ENCODE peak calls at places on chromosomes 6 and 20, in four cellular contexts. One of them, this sample, is unnamed.

GRCh38 chr6:41071501-41071922 is 644 bp downstream of the OARD1 start:
- DNase-seq in PC-9: no peak
- DNase-seq in ascending aorta: no peak
- DNase-seq in AG04450: no peak
- DNase-seq in this sample: no peak

GRCh38 chr6:89615882-89616281 is 22.7 kb downstream of the LYRM2 start:
- DNase-seq in PC-9: no peak
- DNase-seq in ascending aorta: no peak
- DNase-seq in AG04450: no peak
- DNase-seq in this sample: no peak

GRCh38 chr20:17627101-17627950 is 54.7 kb downstream of the RRBP1 start:
- DNase-seq in PC-9: no peak
- DNase-seq in ascending aorta: no peak
- DNase-seq in AG04450: no peak
- DNase-seq in this sample: no peak

GRCh38 chr6:117232191-117232590 is 33.2 kb upstream of the VGLL2 start:
- DNase-seq in PC-9: no peak
- DNase-seq in ascending aorta: no peak
- DNase-seq in AG04450: no peak
- DNase-seq in this sample: no peak

GRCh38 chr6:132410840-132411239 is 9.6 kb upstream of the MOXD1 start:
- DNase-seq in PC-9: no peak
- DNase-seq in ascending aorta: no peak
- DNase-seq in AG04450: no peak
- DNase-seq in this sample: no peak

GRCh38 chr6:14412026-14412425 is 294.5 kb downstream of the CD83 start:
- DNase-seq in PC-9: no peak
- DNase-seq in ascending aorta: no peak
- DNase-seq in AG04450: no peak
- DNase-seq in this sample: no peak

GRCh38 chr6:108452725-108453195 is 108.0 kb upstream of the FOXO3 start:
- DNase-seq in PC-9: no peak
- DNase-seq in ascending aorta: no peak
- DNase-seq in AG04450: no peak
- DNase-seq in this sample: no peak

GRCh38 chr6:135162678-135163439 is 18.2 kb upstream of the MYB start:
- DNase-seq in PC-9: peak
- DNase-seq in ascending aorta: no peak
- DNase-seq in AG04450: no peak
- DNase-seq in this sample: no peak

GRCh38 chr20:60066438-60066823 is 108.2 kb downstream of the CDH26 start:
- DNase-seq in PC-9: no peak
- DNase-seq in ascending aorta: no peak
- DNase-seq in AG04450: no peak
- DNase-seq in this sample: no peak

GRCh38 chr6:21998539-21998938 is 298.3 kb downstream of the PRL start:
- DNase-seq in PC-9: no peak
- DNase-seq in ascending aorta: no peak
- DNase-seq in AG04450: no peak
- DNase-seq in this sample: no peak

GRCh38 chr6:149990672-149991402 is 27.1 kb downstream of the ULBP1 start:
- DNase-seq in PC-9: no peak
- DNase-seq in ascending aorta: no peak
- DNase-seq in AG04450: no peak
- DNase-seq in this sample: peak

GRCh38 chr6:62775427-62776022 is 435.7 kb upstream of the FKBP1C start:
- DNase-seq in PC-9: no peak
- DNase-seq in ascending aorta: no peak
- DNase-seq in AG04450: no peak
- DNase-seq in this sample: no peak

GRCh38 chr6:5208491-5208890 is 52.3 kb downstream of the LYRM4 start:
- DNase-seq in PC-9: no peak
- DNase-seq in ascending aorta: no peak
- DNase-seq in AG04450: no peak
- DNase-seq in this sample: no peak

GRCh38 chr6:40804905-40805304 is 217.7 kb upstream of the LRFN2 start:
- DNase-seq in PC-9: no peak
- DNase-seq in ascending aorta: no peak
- DNase-seq in AG04450: no peak
- DNase-seq in this sample: no peak

GRCh38 chr6:106026748-106027147 is 59.4 kb upstream of the PRDM1 start:
- DNase-seq in PC-9: no peak
- DNase-seq in ascending aorta: no peak
- DNase-seq in AG04450: no peak
- DNase-seq in this sample: no peak

GRCh38 chr6:158069800-158070195 is 88.1 kb downstream of the SYNJ2 start:
- DNase-seq in PC-9: no peak
- DNase-seq in ascending aorta: no peak
- DNase-seq in AG04450: no peak
- DNase-seq in this sample: no peak

GRCh38 chr6:169654590-169655391 is 47.0 kb downstream of the WDR27 start:
- DNase-seq in PC-9: no peak
- DNase-seq in ascending aorta: peak
- DNase-seq in AG04450: peak
- DNase-seq in this sample: no peak

GRCh38 chr6:13511913-13512717 is 24.7 kb upstream of the GFOD1 start:
- DNase-seq in PC-9: no peak
- DNase-seq in ascending aorta: no peak
- DNase-seq in AG04450: no peak
- DNase-seq in this sample: no peak

GRCh38 chr6:41935190-41935569 is 6.4 kb downstream of the CCND3 start:
- DNase-seq in PC-9: no peak
- DNase-seq in ascending aorta: no peak
- DNase-seq in AG04450: no peak
- DNase-seq in this sample: no peak

GRCh38 chr6:126063512-126064146 is 77.3 kb downstream of the TRMT11 start:
- DNase-seq in PC-9: no peak
- DNase-seq in ascending aorta: no peak
- DNase-seq in AG04450: peak
- DNase-seq in this sample: no peak

GRCh38 chr6:28720357-28721231 is 194.9 kb downstream of the GPX5 start:
- DNase-seq in PC-9: no peak
- DNase-seq in ascending aorta: no peak
- DNase-seq in AG04450: no peak
- DNase-seq in this sample: no peak

GRCh38 chr6:123208111-123208510 is 212.1 kb downstream of the CLVS2 start:
- DNase-seq in PC-9: no peak
- DNase-seq in ascending aorta: no peak
- DNase-seq in AG04450: no peak
- DNase-seq in this sample: no peak

GRCh38 chr6:28254340-28254618 is 2.2 kb upstream of the ZKSCAN4 start:
- DNase-seq in PC-9: no peak
- DNase-seq in ascending aorta: no peak
- DNase-seq in AG04450: no peak
- DNase-seq in this sample: no peak

GRCh38 chr6:52566853-52567279 is 10.0 kb downstream of the TRAM2 start:
- DNase-seq in PC-9: peak
- DNase-seq in ascending aorta: no peak
- DNase-seq in AG04450: peak
- DNase-seq in this sample: no peak

GRCh38 chr6:15608406-15608805 is 54.4 kb downstream of the DTNBP1 start:
- DNase-seq in PC-9: no peak
- DNase-seq in ascending aorta: no peak
- DNase-seq in AG04450: peak
- DNase-seq in this sample: no peak

GRCh38 chr6:44258325-44258863 is 1.1 kb upstream of the SLC35B2 start:
- DNase-seq in PC-9: peak
- DNase-seq in ascending aorta: no peak
- DNase-seq in AG04450: no peak
- DNase-seq in this sample: no peak

GRCh38 chr20:25865715-25866656 is 169.3 kb upstream of the ZNF337 start:
- DNase-seq in PC-9: peak
- DNase-seq in ascending aorta: peak
- DNase-seq in AG04450: no peak
- DNase-seq in this sample: peak

GRCh38 chr6:108587258-108588059 is 26.7 kb downstream of the FOXO3 start:
- DNase-seq in PC-9: no peak
- DNase-seq in ascending aorta: no peak
- DNase-seq in AG04450: peak
- DNase-seq in this sample: no peak

GRCh38 chr6:141359953-141360352 is 772.8 kb upstream of the GJE1 start:
- DNase-seq in PC-9: no peak
- DNase-seq in ascending aorta: no peak
- DNase-seq in AG04450: no peak
- DNase-seq in this sample: no peak

GRCh38 chr20:46915580-46916243 is 21.1 kb downstream of the EYA2 start:
- DNase-seq in PC-9: no peak
- DNase-seq in ascending aorta: peak
- DNase-seq in AG04450: no peak
- DNase-seq in this sample: no peak

GRCh38 chr6:947235-947934 is 254.4 kb upstream of the EXOC2 start:
- DNase-seq in PC-9: no peak
- DNase-seq in ascending aorta: no peak
- DNase-seq in AG04450: no peak
- DNase-seq in this sample: no peak

GRCh38 chr6:25777031-25777430 is 22.5 kb downstream of the SLC17A4 start:
- DNase-seq in PC-9: peak
- DNase-seq in ascending aorta: no peak
- DNase-seq in AG04450: no peak
- DNase-seq in this sample: no peak

GRCh38 chr6:34129753-34130152 is 16.1 kb downstream of the GRM4 start:
- DNase-seq in PC-9: no peak
- DNase-seq in ascending aorta: no peak
- DNase-seq in AG04450: no peak
- DNase-seq in this sample: no peak

DNA sequence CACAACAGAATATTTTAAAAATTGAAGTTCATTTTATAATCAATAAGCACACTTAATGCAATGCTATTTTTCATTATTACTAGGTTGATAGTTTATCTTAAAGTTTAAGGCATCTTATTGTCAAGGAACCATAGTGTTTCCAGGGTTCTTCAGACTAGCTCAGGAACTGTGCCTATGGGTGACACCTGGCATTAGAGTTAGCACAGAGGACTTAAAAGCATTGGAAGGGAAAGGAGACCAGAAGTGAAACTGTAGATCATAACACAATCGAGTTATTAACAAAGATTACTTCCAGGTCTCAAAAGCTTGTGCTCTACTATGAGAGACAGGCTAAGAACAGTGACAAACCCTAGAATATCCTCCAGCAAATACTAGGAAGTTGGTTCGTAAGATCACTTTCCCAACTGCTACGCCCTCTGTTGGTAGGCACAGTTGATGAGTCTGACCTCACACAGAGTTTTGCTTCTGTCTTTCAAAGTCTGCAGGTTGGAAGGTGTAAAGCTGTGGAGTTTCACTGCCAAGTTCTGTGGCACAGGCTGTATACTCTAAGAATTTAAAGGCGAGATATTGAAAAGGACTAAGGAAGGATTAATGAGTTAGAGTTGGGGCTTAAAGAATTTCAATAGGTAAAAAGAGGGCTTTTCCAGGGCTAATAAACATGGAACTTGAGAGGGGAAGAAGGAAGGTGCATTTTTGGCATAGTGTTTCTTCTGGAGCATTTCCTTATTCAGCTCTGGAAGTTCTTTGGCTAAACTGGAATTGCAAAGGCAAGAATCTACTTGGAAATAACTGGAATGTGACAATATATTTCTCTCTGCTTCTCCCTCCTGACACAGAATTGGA is 531.3 kb upstream of the JAG1 start:
- DNase-seq in PC-9: no peak
- DNase-seq in ascending aorta: peak
- DNase-seq in AG04450: no peak
- DNase-seq in this sample: no peak
- TF ChIP-seq CTCF in PC-9: peak
- TF ChIP-seq CTCF in ascending aorta: peak
- TF ChIP-seq CTCF in AG04450: peak
- TF ChIP-seq CTCF in this sample: no peak

GRCh38 chr20:50273601-50274491 is 83.2 kb downstream of the CEBPB start:
- DNase-seq in PC-9: no peak
- DNase-seq in ascending aorta: no peak
- DNase-seq in AG04450: no peak
- DNase-seq in this sample: no peak
- TF ChIP-seq CTCF in PC-9: no peak
- TF ChIP-seq CTCF in ascending aorta: no peak
- TF ChIP-seq CTCF in AG04450: no peak
- TF ChIP-seq CTCF in this sample: no peak

GRCh38 chr20:32993484-32994050 is 10.7 kb downstream of the SUN5 start:
- DNase-seq in PC-9: no peak
- DNase-seq in ascending aorta: no peak
- DNase-seq in AG04450: no peak
- DNase-seq in this sample: no peak

GRCh38 chr20:32991386-32991785 is 12.8 kb downstream of the SUN5 start:
- DNase-seq in PC-9: no peak
- DNase-seq in ascending aorta: no peak
- DNase-seq in AG04450: no peak
- DNase-seq in this sample: no peak

GRCh38 chr20:32990426-32990825 is 13.8 kb downstream of the SUN5 start:
- DNase-seq in PC-9: no peak
- DNase-seq in ascending aorta: no peak
- DNase-seq in AG04450: no peak
- DNase-seq in this sample: no peak

GRCh38 chr20:32989507-32990283 is 14.5 kb downstream of the SUN5 start:
- DNase-seq in PC-9: no peak
- DNase-seq in ascending aorta: no peak
- DNase-seq in AG04450: no peak
- DNase-seq in this sample: no peak

DNA sequence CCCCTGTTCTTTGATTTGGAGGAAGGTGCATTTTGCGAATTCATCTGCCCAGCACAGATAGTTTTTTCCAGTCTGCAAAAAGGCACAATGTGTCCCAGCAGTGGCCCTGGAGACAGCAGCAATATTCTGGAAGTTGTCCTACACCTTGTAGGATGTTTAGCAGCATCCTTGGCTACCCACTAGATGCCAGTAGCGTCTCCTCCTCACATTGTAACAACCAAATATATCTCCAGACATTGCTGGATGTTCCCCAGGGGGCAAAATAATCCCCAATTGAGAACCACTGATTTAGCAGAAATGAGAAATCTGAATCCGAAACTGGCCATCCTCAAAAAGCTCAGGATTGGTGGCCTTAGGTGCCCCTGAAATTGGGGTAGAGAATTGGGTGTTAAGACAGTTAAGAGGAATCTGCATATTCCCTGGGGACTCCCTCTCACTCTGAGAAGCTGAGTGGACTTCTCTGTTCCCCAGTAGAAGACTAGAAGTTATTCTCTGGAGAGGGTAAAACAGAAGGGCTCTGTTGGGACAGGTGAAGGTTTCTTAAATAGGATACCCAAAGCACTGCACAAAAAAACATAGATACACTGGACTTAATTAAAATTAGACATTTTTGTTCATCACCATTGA is 12.1 kb downstream of the SUN5 start:
- DNase-seq in PC-9: no peak
- DNase-seq in ascending aorta: no peak
- DNase-seq in AG04450: no peak
- DNase-seq in this sample: no peak
- TF ChIP-seq CTCF in PC-9: no peak
- TF ChIP-seq CTCF in ascending aorta: no peak
- TF ChIP-seq CTCF in AG04450: no peak
- TF ChIP-seq CTCF in this sample: no peak

DNA sequence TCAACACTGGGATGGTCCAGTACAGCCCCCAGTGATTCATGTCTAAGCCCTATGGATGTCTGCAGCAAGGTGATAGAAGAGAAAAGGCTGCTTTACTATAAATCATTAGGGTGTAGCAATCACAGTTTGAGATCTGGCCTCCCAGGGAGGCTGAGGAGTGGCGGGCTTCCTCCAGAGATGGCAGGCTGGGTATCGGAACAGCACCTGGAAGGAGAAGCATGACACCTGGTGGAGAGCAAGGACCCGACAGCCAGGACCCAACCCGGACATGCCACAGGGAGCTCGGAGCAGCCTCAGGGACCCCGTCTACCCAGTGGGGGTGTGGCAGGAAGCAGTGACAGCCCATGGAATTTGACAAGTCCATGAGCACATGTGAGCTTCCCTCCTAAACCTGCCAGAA is 114.8 kb upstream of the CD93 start:
- DNase-seq in PC-9: peak
- DNase-seq in ascending aorta: peak
- DNase-seq in AG04450: no peak
- DNase-seq in this sample: no peak
- TF ChIP-seq CTCF in PC-9: peak
- TF ChIP-seq CTCF in ascending aorta: no peak
- TF ChIP-seq CTCF in AG04450: peak
- TF ChIP-seq CTCF in this sample: no peak